ENCODE peak calls at places on chromosomes 4 and X, in eight cellular contexts. E is A673, N is PC-3, W is thyroid gland, R is aorta, D is psoas muscle, V is heart left ventricle, M is OCI-LY7. Y is an unnamed sample.

GRCh38 chr4:148926861-148927260 is 484.6 kb upstream of the NR3C2 start:
- DNase-seq in E (peak; percentile 33), N (peak; percentile 31), W (peak; percentile 75), R (peak; percentile 38), D (peak; percentile 12), V (peak; percentile 54), M (no peak), Y (no peak)

GRCh38 chr4:154465085-154465484 is 26.5 kb downstream of the DCHS2 start:
- DNase-seq in E (no peak), N (peak; percentile 7), W (no peak), R (no peak), D (no peak), V (no peak), M (no peak), Y (no peak)

GRCh38 chrX:107940095-107940494 is 42.1 kb downstream of the TEX13B start:
- DNase-seq in E (no peak), N (no peak), W (no peak), R (no peak), D (no peak), V (no peak), M (no peak), Y (no peak)

GRCh38 chr4:103934178-103934789 is 214.5 kb upstream of the TACR3 start:
- DNase-seq in E (peak; percentile 62), N (peak; percentile 65), W (peak; percentile 28), R (no peak), D (no peak), V (no peak), M (peak; percentile 60), Y (no peak)

GRCh38 chr4:78040431-78040830 is 16.7 kb upstream of the FRAS1 start:
- DNase-seq in E (peak; percentile 6), N (no peak), W (no peak), R (no peak), D (no peak), V (no peak), M (no peak), Y (no peak)

GRCh38 chrX:63686878-63687714 is 97.9 kb downstream of the ARHGEF9 start:
- DNase-seq in E (peak; percentile 44), N (peak; percentile 68), W (no peak), R (no peak), D (no peak), V (no peak), M (peak; percentile 29), Y (no peak)

GRCh38 chrX:17527932-17528331 is 152.9 kb downstream of the NHS start:
- DNase-seq in E (no peak), N (no peak), W (no peak), R (no peak), D (no peak), V (no peak), M (no peak), Y (no peak)

GRCh38 chr4:136812100-136812880 is 720.0 kb downstream of the PCDH18 start:
- DNase-seq in E (no peak), N (no peak), W (no peak), R (no peak), D (peak; percentile 9), V (no peak), M (no peak), Y (no peak)

GRCh38 chrX:68343551-68343950 is 89.7 kb downstream of the OPHN1 start:
- DNase-seq in E (no peak), N (peak; percentile 35), W (no peak), R (no peak), D (no peak), V (no peak), M (no peak), Y (no peak)

GRCh38 chrX:48938721-48939416 is 18.5 kb downstream of the OTUD5 start:
- DNase-seq in E (no peak), N (no peak), W (no peak), R (peak; percentile 30), D (no peak), V (no peak), M (peak; percentile 80), Y (peak; percentile 92)

GRCh38 chr4:166014411-166014810 is 141.4 kb downstream of the TLL1 start:
- DNase-seq in E (no peak), N (peak; percentile 80), W (no peak), R (no peak), D (no peak), V (no peak), M (no peak), Y (no peak)

DNA sequence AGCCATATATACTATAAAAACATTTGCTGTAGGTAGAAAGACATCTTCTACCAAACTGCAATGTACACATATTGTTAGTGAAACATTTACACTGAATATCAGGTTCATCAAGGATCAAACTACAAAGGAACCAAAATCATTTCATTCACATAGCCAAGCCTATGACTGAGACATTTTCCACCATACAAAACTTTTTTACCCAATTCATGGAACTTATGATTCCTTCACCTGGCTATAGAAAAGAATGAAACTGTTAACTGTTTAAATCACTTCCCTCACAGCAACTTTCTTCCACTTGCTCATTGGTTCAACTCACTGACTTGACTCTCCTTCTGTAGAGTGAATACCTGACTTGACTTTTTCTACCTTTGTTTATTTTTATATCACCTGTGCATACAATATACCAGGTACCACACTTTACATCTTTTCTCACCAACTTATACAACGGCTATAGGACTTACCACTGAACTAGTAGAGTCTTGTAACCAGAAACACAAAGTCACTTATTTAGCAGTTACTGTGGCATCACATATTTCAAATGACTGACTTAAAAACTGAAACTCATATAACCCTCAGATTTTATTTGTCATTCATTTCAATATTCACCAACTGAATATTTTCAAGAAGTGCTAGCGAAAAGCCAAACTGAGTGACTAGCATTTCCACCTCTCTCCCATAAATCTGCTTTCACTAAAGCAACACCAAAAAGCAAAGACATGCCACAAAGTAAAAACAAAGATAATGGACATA is 30.9 kb downstream of the CAMK2D start:
- DNase-seq in E (no peak), N (no peak), W (no peak), R (no peak), D (no peak), V (no peak), M (no peak), Y (no peak)
- H3K4me1 ChIP-seq in E (peaks cover 15% of the 10 kb centered on the region), N (peaks cover 6% of the 10 kb centered on the region), W (peaks cover 10% of the 10 kb centered on the region), R (peaks cover 3% of the 10 kb centered on the region), D (peaks cover 21% of the 10 kb centered on the region), V (peaks cover 33% of the 10 kb centered on the region), M (peaks cover 10% of the 10 kb centered on the region), Y (peaks cover 15% of the 10 kb centered on the region)

DNA sequence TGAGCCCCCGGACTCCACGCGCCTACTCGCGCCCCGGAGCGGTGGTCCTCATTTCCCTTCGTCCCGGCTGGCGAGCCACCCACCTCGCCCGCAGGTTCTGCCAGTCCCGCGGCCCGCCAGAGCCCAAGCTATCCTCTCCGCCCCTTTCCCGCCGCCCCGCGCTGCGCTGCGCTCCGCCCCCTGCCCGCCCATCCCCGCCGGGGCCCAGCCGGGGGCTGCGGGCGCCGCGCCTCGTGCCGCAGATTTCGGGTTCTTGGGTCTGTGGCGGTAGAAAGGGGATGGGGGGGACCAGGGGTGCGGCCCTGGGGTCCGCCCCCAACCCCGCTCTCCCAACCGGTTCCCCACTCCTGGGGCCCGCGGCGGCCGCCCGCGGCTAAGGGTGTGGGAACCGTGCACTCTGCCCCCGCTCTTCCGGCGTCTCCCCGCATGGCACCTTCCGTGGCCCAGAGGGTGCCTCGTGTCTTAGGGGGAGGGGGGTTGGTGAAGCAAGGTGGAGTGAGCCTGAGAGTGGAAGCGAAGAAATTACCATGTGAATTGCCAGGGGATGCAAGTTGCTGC is 650.8 kb upstream of the DIPK2B start:
- DNase-seq in E (peak; percentile 75), N (peak; percentile 74), W (peak; percentile 26), R (peak; percentile 43), D (peak; percentile 14), V (no peak), M (no peak), Y (peak; percentile 40)
- H3K27ac ChIP-seq in E (peak overlapping the region; percentile 70), N (peak overlapping the region; percentile 83), W (no peak overlapping the region), R (no peak overlapping the region), D (no peak overlapping the region), V (no peak overlapping the region), M (no peak overlapping the region), Y (no peak overlapping the region)

DNA sequence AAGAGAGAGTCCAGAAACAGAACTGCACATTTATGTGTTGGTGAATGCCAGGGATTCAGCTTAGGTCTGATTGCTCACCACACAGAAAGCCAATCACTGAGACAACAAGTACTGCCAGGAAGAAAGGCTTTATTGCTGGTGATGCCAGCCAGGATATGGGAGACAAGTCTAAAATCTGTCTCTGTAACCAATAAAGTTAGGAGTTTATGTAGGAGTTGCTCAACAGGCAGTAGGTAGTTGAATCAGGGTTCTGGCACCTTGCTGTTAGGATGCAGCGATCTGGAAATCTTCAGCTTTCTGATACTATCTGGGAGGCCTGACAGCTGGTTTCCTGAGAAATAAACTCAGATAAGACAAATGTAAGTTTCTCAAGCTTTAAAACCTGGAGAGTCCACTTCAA is 120.2 kb upstream of the ENPP6 start:
- DNase-seq in E (no peak), N (no peak), W (no peak), R (no peak), D (no peak), V (no peak), M (no peak), Y (no peak)
- H3K4me1 ChIP-seq in E (no peaks in the 10 kb centered on the region), N (no peaks in the 10 kb centered on the region), W (peaks cover 9% of the 10 kb centered on the region), R (no peaks in the 10 kb centered on the region), D (no peaks in the 10 kb centered on the region), V (no peaks in the 10 kb centered on the region), M (peaks cover 26% of the 10 kb centered on the region), Y (no peaks in the 10 kb centered on the region)

DNA sequence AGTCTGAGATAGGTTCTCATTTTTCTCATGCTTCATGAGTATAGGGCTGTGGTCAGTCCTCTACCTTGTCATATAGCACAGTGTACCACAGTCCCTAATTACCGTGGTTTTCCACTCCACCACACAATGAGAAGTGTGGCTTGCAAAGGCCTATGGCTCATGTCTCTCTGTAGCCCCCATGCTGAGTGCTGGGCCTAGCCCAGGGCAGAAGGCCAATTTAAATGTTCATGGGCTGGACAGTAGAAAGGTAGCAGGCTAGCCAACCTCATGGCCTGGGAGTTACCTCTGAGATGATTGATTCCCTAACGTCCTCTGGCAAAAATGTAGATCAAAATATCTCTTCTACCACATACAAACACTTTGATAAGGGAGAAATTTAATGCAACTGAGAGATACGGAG is 222.5 kb downstream of the AFF2 start:
- DNase-seq in E (no peak), N (no peak), W (no peak), R (no peak), D (no peak), V (no peak), M (no peak), Y (no peak)
- H3K27ac ChIP-seq in E (no peak overlapping the region), N (no peak overlapping the region), W (no peak overlapping the region), R (no peak overlapping the region), D (no peak overlapping the region), V (no peak overlapping the region), M (no peak overlapping the region), Y (no peak overlapping the region)

GRCh38 chr4:7434141-7434765 is 477 bp downstream of the PSAPL1 start:
- DNase-seq in E (no peak), N (no peak), W (no peak), R (peak; percentile 44), D (no peak), V (peak; percentile 24), M (no peak), Y (no peak)
- H3K4me1 ChIP-seq in E (no peaks in the 10 kb centered on the region), N (peaks cover 15% of the 10 kb centered on the region), W (no peaks in the 10 kb centered on the region), R (no peaks in the 10 kb centered on the region), D (no peaks in the 10 kb centered on the region), V (no peaks in the 10 kb centered on the region), M (no peaks in the 10 kb centered on the region), Y (no peaks in the 10 kb centered on the region)

GRCh38 chr4:1177274-1178141 is 5.1 kb upstream of the SPON2 start:
- DNase-seq in E (no peak), N (peak; percentile 7), W (no peak), R (no peak), D (no peak), V (no peak), M (no peak), Y (no peak)
- H3K27ac ChIP-seq in E (no peak overlapping the region), N (no peak overlapping the region), W (no peak overlapping the region), R (no peak overlapping the region), D (peak overlapping the region; percentile 94), V (no peak overlapping the region), M (no peak overlapping the region), Y (no peak overlapping the region)

GRCh38 chrX:31237189-31237588 is 165.3 kb upstream of the FTHL17 start:
- DNase-seq in E (no peak), N (no peak), W (no peak), R (no peak), D (no peak), V (no peak), M (peak; percentile 41), Y (no peak)
- H3K4me1 ChIP-seq in E (no peaks in the 10 kb centered on the region), N (no peaks in the 10 kb centered on the region), W (no peaks in the 10 kb centered on the region), R (no peaks in the 10 kb centered on the region), D (no peaks in the 10 kb centered on the region), V (no peaks in the 10 kb centered on the region), M (peaks cover 99% of the 10 kb centered on the region), Y (no peaks in the 10 kb centered on the region)

Y was measured in CD4-positive, CD25-positive, alpha-beta regulatory T cell.